ENCODE peak calls at places on chromosomes 5 and 9, in nine cellular contexts. One of them, this sample, is unnamed.
A peak's percentile ranks its signal among the peaks of the same experiment; 100 is the strongest.

GRCh38 chr5:159855476-159856157 is 60.7 kb upstream of the ADRA1B start:
- DNase-seq in activated T-helper 1 cell treated with Interleukin-2 at 50 U/mL for 16 hours: no peak
- DNase-seq in Calu3: no peak
- DNase-seq in fibroblast of the aortic adventitia: peak; percentile 88
- DNase-seq in HepG2: no peak
- DNase-seq in cardiac fibroblast: peak; percentile 58
- DNase-seq in tibial artery: no peak
- DNase-seq in activated CD4-positive, alpha-beta T cell treated with anti-CD3 and anti-CD28 coated beads, Interleukin-2, amount 50 U/mL, for 4 hours: no peak
- DNase-seq in GM12865: no peak
- DNase-seq in this sample: no peak

GRCh38 chr9:38227656-38228055 is 158.6 kb upstream of the SHB start:
- DNase-seq in fibroblast of the aortic adventitia: peak; percentile 1
- DNase-seq in HepG2: no peak
- DNase-seq in activated T-helper 1 cell treated with Interleukin-2 at 50 U/mL for 16 hours: no peak
- DNase-seq in cardiac fibroblast: peak; percentile 2
- DNase-seq in GM12865: peak; percentile 29
- DNase-seq in tibial artery: no peak
- DNase-seq in Calu3: no peak
- DNase-seq in activated CD4-positive, alpha-beta T cell treated with anti-CD3 and anti-CD28 coated beads, Interleukin-2, amount 50 U/mL, for 4 hours: no peak
- DNase-seq in this sample: no peak

GRCh38 chr5:79074641-79075040 is 5.1 kb downstream of the BHMT2 start:
- DNase-seq in activated T-helper 1 cell treated with Interleukin-2 at 50 U/mL for 16 hours: no peak
- DNase-seq in GM12865: no peak
- DNase-seq in fibroblast of the aortic adventitia: peak; percentile 12
- DNase-seq in Calu3: no peak
- DNase-seq in cardiac fibroblast: peak; percentile 60
- DNase-seq in tibial artery: no peak
- DNase-seq in activated CD4-positive, alpha-beta T cell treated with anti-CD3 and anti-CD28 coated beads, Interleukin-2, amount 50 U/mL, for 4 hours: no peak
- DNase-seq in HepG2: peak; percentile 31
- DNase-seq in this sample: peak; percentile 21

GRCh38 chr9:1098551-1098950 is 48.4 kb downstream of the DMRT2 start:
- DNase-seq in fibroblast of the aortic adventitia: no peak
- DNase-seq in activated T-helper 1 cell treated with Interleukin-2 at 50 U/mL for 16 hours: no peak
- DNase-seq in GM12865: no peak
- DNase-seq in HepG2: no peak
- DNase-seq in cardiac fibroblast: no peak
- DNase-seq in activated CD4-positive, alpha-beta T cell treated with anti-CD3 and anti-CD28 coated beads, Interleukin-2, amount 50 U/mL, for 4 hours: no peak
- DNase-seq in Calu3: no peak
- DNase-seq in tibial artery: no peak
- DNase-seq in this sample: no peak

GRCh38 chr5:120093178-120093577 is 370.9 kb upstream of the PRR16 start:
- DNase-seq in cardiac fibroblast: no peak
- DNase-seq in activated CD4-positive, alpha-beta T cell treated with anti-CD3 and anti-CD28 coated beads, Interleukin-2, amount 50 U/mL, for 4 hours: no peak
- DNase-seq in GM12865: peak; percentile 7
- DNase-seq in HepG2: no peak
- DNase-seq in tibial artery: no peak
- DNase-seq in fibroblast of the aortic adventitia: no peak
- DNase-seq in Calu3: no peak
- DNase-seq in activated T-helper 1 cell treated with Interleukin-2 at 50 U/mL for 16 hours: no peak
- DNase-seq in this sample: no peak

GRCh38 chr5:40983781-40984180 is 74.5 kb downstream of the C7 start:
- DNase-seq in fibroblast of the aortic adventitia: no peak
- DNase-seq in activated T-helper 1 cell treated with Interleukin-2 at 50 U/mL for 16 hours: no peak
- DNase-seq in activated CD4-positive, alpha-beta T cell treated with anti-CD3 and anti-CD28 coated beads, Interleukin-2, amount 50 U/mL, for 4 hours: no peak
- DNase-seq in cardiac fibroblast: peak; percentile 55
- DNase-seq in Calu3: no peak
- DNase-seq in tibial artery: no peak
- DNase-seq in HepG2: no peak
- DNase-seq in GM12865: no peak
- DNase-seq in this sample: no peak

GRCh38 chr9:16709936-16710335 is 160.5 kb downstream of the BNC2 start:
- DNase-seq in tibial artery: no peak
- DNase-seq in activated T-helper 1 cell treated with Interleukin-2 at 50 U/mL for 16 hours: no peak
- DNase-seq in Calu3: no peak
- DNase-seq in fibroblast of the aortic adventitia: no peak
- DNase-seq in cardiac fibroblast: no peak
- DNase-seq in activated CD4-positive, alpha-beta T cell treated with anti-CD3 and anti-CD28 coated beads, Interleukin-2, amount 50 U/mL, for 4 hours: no peak
- DNase-seq in GM12865: no peak
- DNase-seq in HepG2: no peak
- DNase-seq in this sample: no peak

GRCh38 chr9:93364734-93365426 is 86.6 kb upstream of the FAM120A start:
- DNase-seq in cardiac fibroblast: no peak
- DNase-seq in GM12865: no peak
- DNase-seq in activated T-helper 1 cell treated with Interleukin-2 at 50 U/mL for 16 hours: no peak
- DNase-seq in Calu3: no peak
- DNase-seq in activated CD4-positive, alpha-beta T cell treated with anti-CD3 and anti-CD28 coated beads, Interleukin-2, amount 50 U/mL, for 4 hours: no peak
- DNase-seq in HepG2: no peak
- DNase-seq in fibroblast of the aortic adventitia: no peak
- DNase-seq in tibial artery: no peak
- DNase-seq in this sample: peak; percentile 16

GRCh38 chr5:74889523-74890105 is 23.4 kb upstream of the FAM169A start:
- DNase-seq in HepG2: no peak
- DNase-seq in activated T-helper 1 cell treated with Interleukin-2 at 50 U/mL for 16 hours: no peak
- DNase-seq in cardiac fibroblast: no peak
- DNase-seq in GM12865: peak; percentile 63
- DNase-seq in fibroblast of the aortic adventitia: no peak
- DNase-seq in Calu3: no peak
- DNase-seq in activated CD4-positive, alpha-beta T cell treated with anti-CD3 and anti-CD28 coated beads, Interleukin-2, amount 50 U/mL, for 4 hours: no peak
- DNase-seq in tibial artery: no peak
- DNase-seq in this sample: no peak

GRCh38 chr5:136656811-136657210 is 291.5 kb upstream of the TRPC7 start:
- DNase-seq in fibroblast of the aortic adventitia: peak; percentile 42
- DNase-seq in cardiac fibroblast: no peak
- DNase-seq in GM12865: no peak
- DNase-seq in activated T-helper 1 cell treated with Interleukin-2 at 50 U/mL for 16 hours: no peak
- DNase-seq in tibial artery: no peak
- DNase-seq in activated CD4-positive, alpha-beta T cell treated with anti-CD3 and anti-CD28 coated beads, Interleukin-2, amount 50 U/mL, for 4 hours: no peak
- DNase-seq in HepG2: no peak
- DNase-seq in Calu3: no peak
- DNase-seq in this sample: no peak

GRCh38 chr5:173896631-173897030 is 8.5 kb downstream of the CPEB4 start:
- DNase-seq in fibroblast of the aortic adventitia: no peak
- DNase-seq in activated T-helper 1 cell treated with Interleukin-2 at 50 U/mL for 16 hours: no peak
- DNase-seq in cardiac fibroblast: no peak
- DNase-seq in GM12865: no peak
- DNase-seq in activated CD4-positive, alpha-beta T cell treated with anti-CD3 and anti-CD28 coated beads, Interleukin-2, amount 50 U/mL, for 4 hours: no peak
- DNase-seq in tibial artery: no peak
- DNase-seq in HepG2: no peak
- DNase-seq in Calu3: no peak
- DNase-seq in this sample: no peak

GRCh38 chr9:98410185-98410697 is 154.8 kb upstream of the TBC1D2 start:
- DNase-seq in activated CD4-positive, alpha-beta T cell treated with anti-CD3 and anti-CD28 coated beads, Interleukin-2, amount 50 U/mL, for 4 hours: no peak
- DNase-seq in Calu3: peak; percentile 2
- DNase-seq in GM12865: no peak
- DNase-seq in cardiac fibroblast: peak; percentile 85
- DNase-seq in activated T-helper 1 cell treated with Interleukin-2 at 50 U/mL for 16 hours: no peak
- DNase-seq in fibroblast of the aortic adventitia: peak; percentile 90
- DNase-seq in HepG2: peak; percentile 10
- DNase-seq in tibial artery: no peak
- DNase-seq in this sample: peak; percentile 5

GRCh38 chr9:94843089-94843488 is 116.6 kb downstream of the AOPEP start:
- DNase-seq in cardiac fibroblast: no peak
- DNase-seq in fibroblast of the aortic adventitia: no peak
- DNase-seq in HepG2: peak; percentile 58
- DNase-seq in activated CD4-positive, alpha-beta T cell treated with anti-CD3 and anti-CD28 coated beads, Interleukin-2, amount 50 U/mL, for 4 hours: no peak
- DNase-seq in tibial artery: no peak
- DNase-seq in GM12865: no peak
- DNase-seq in activated T-helper 1 cell treated with Interleukin-2 at 50 U/mL for 16 hours: no peak
- DNase-seq in Calu3: no peak
- DNase-seq in this sample: no peak

GRCh38 chr9:22257026-22257425 is 189.6 kb upstream of the DMRTA1 start:
- DNase-seq in GM12865: no peak
- DNase-seq in Calu3: no peak
- DNase-seq in tibial artery: no peak
- DNase-seq in HepG2: no peak
- DNase-seq in activated T-helper 1 cell treated with Interleukin-2 at 50 U/mL for 16 hours: no peak
- DNase-seq in cardiac fibroblast: no peak
- DNase-seq in fibroblast of the aortic adventitia: no peak
- DNase-seq in activated CD4-positive, alpha-beta T cell treated with anti-CD3 and anti-CD28 coated beads, Interleukin-2, amount 50 U/mL, for 4 hours: no peak
- DNase-seq in this sample: no peak

GRCh38 chr9:6098431-6098830 is 83.0 kb upstream of the RANBP6 start:
- DNase-seq in Calu3: no peak
- DNase-seq in activated T-helper 1 cell treated with Interleukin-2 at 50 U/mL for 16 hours: no peak
- DNase-seq in activated CD4-positive, alpha-beta T cell treated with anti-CD3 and anti-CD28 coated beads, Interleukin-2, amount 50 U/mL, for 4 hours: no peak
- DNase-seq in tibial artery: no peak
- DNase-seq in GM12865: no peak
- DNase-seq in fibroblast of the aortic adventitia: peak; percentile 80
- DNase-seq in HepG2: no peak
- DNase-seq in cardiac fibroblast: peak; percentile 64
- DNase-seq in this sample: no peak

GRCh38 chr5:160744253-160745112 is 107.5 kb downstream of the ATP10B start:
- DNase-seq in Calu3: no peak
- DNase-seq in GM12865: no peak
- DNase-seq in cardiac fibroblast: no peak
- DNase-seq in tibial artery: no peak
- DNase-seq in activated CD4-positive, alpha-beta T cell treated with anti-CD3 and anti-CD28 coated beads, Interleukin-2, amount 50 U/mL, for 4 hours: no peak
- DNase-seq in activated T-helper 1 cell treated with Interleukin-2 at 50 U/mL for 16 hours: no peak
- DNase-seq in HepG2: no peak
- DNase-seq in fibroblast of the aortic adventitia: no peak
- DNase-seq in this sample: no peak

GRCh38 chr5:178664141-178664540 is 37.3 kb upstream of the CLK4 start:
- DNase-seq in cardiac fibroblast: no peak
- DNase-seq in HepG2: no peak
- DNase-seq in activated T-helper 1 cell treated with Interleukin-2 at 50 U/mL for 16 hours: no peak
- DNase-seq in Calu3: no peak
- DNase-seq in tibial artery: no peak
- DNase-seq in GM12865: no peak
- DNase-seq in activated CD4-positive, alpha-beta T cell treated with anti-CD3 and anti-CD28 coated beads, Interleukin-2, amount 50 U/mL, for 4 hours: no peak
- DNase-seq in fibroblast of the aortic adventitia: no peak
- DNase-seq in this sample: no peak

GRCh38 chr5:68381060-68381459 is 165.5 kb downstream of the PIK3R1 start:
- DNase-seq in Calu3: no peak
- DNase-seq in tibial artery: no peak
- DNase-seq in activated CD4-positive, alpha-beta T cell treated with anti-CD3 and anti-CD28 coated beads, Interleukin-2, amount 50 U/mL, for 4 hours: no peak
- DNase-seq in cardiac fibroblast: no peak
- DNase-seq in fibroblast of the aortic adventitia: no peak
- DNase-seq in activated T-helper 1 cell treated with Interleukin-2 at 50 U/mL for 16 hours: no peak
- DNase-seq in HepG2: no peak
- DNase-seq in GM12865: no peak
- DNase-seq in this sample: no peak

GRCh38 chr5:1037123-1037670 is 28.6 kb downstream of the NKD2 start:
- DNase-seq in tibial artery: no peak
- DNase-seq in cardiac fibroblast: no peak
- DNase-seq in fibroblast of the aortic adventitia: no peak
- DNase-seq in activated T-helper 1 cell treated with Interleukin-2 at 50 U/mL for 16 hours: no peak
- DNase-seq in GM12865: no peak
- DNase-seq in activated CD4-positive, alpha-beta T cell treated with anti-CD3 and anti-CD28 coated beads, Interleukin-2, amount 50 U/mL, for 4 hours: no peak
- DNase-seq in HepG2: no peak
- DNase-seq in Calu3: no peak
- DNase-seq in this sample: peak; percentile 44

GRCh38 chr5:172683696-172684464 is 42.8 kb downstream of the NEURL1B start:
- DNase-seq in cardiac fibroblast: no peak
- DNase-seq in Calu3: no peak
- DNase-seq in tibial artery: no peak
- DNase-seq in activated T-helper 1 cell treated with Interleukin-2 at 50 U/mL for 16 hours: peak; percentile 34
- DNase-seq in GM12865: no peak
- DNase-seq in activated CD4-positive, alpha-beta T cell treated with anti-CD3 and anti-CD28 coated beads, Interleukin-2, amount 50 U/mL, for 4 hours: peak; percentile 59
- DNase-seq in HepG2: no peak
- DNase-seq in fibroblast of the aortic adventitia: no peak
- DNase-seq in this sample: no peak

GRCh38 chr9:126658964-126659555 is 45.3 kb downstream of the LMX1B start:
- DNase-seq in fibroblast of the aortic adventitia: no peak
- DNase-seq in activated CD4-positive, alpha-beta T cell treated with anti-CD3 and anti-CD28 coated beads, Interleukin-2, amount 50 U/mL, for 4 hours: no peak
- DNase-seq in HepG2: no peak
- DNase-seq in cardiac fibroblast: no peak
- DNase-seq in activated T-helper 1 cell treated with Interleukin-2 at 50 U/mL for 16 hours: no peak
- DNase-seq in Calu3: no peak
- DNase-seq in tibial artery: no peak
- DNase-seq in GM12865: no peak
- DNase-seq in this sample: no peak

GRCh38 chr9:88660611-88661010 is 125.6 kb downstream of the NXNL2 start:
- DNase-seq in Calu3: peak; percentile 22
- DNase-seq in fibroblast of the aortic adventitia: peak; percentile 53
- DNase-seq in HepG2: peak; percentile 50
- DNase-seq in cardiac fibroblast: peak; percentile 74
- DNase-seq in activated T-helper 1 cell treated with Interleukin-2 at 50 U/mL for 16 hours: no peak
- DNase-seq in GM12865: peak; percentile 36
- DNase-seq in activated CD4-positive, alpha-beta T cell treated with anti-CD3 and anti-CD28 coated beads, Interleukin-2, amount 50 U/mL, for 4 hours: no peak
- DNase-seq in tibial artery: no peak
- DNase-seq in this sample: peak; percentile 34

GRCh38 chr5:173057062-173057924 is 1.1 kb downstream of the CREBRF start:
- DNase-seq in fibroblast of the aortic adventitia: peak; percentile 98
- DNase-seq in tibial artery: peak; percentile 99
- DNase-seq in HepG2: peak; percentile 97
- DNase-seq in Calu3: peak; percentile 100
- DNase-seq in activated T-helper 1 cell treated with Interleukin-2 at 50 U/mL for 16 hours: peak; percentile 96
- DNase-seq in cardiac fibroblast: peak; percentile 99
- DNase-seq in activated CD4-positive, alpha-beta T cell treated with anti-CD3 and anti-CD28 coated beads, Interleukin-2, amount 50 U/mL, for 4 hours: peak; percentile 99
- DNase-seq in GM12865: peak; percentile 99
- DNase-seq in this sample: peak; percentile 99

GRCh38 chr5:90020575-90021535 is 388.7 kb downstream of the CETN3 start:
- DNase-seq in cardiac fibroblast: peak; percentile 95
- DNase-seq in tibial artery: no peak
- DNase-seq in HepG2: peak; percentile 15
- DNase-seq in activated CD4-positive, alpha-beta T cell treated with anti-CD3 and anti-CD28 coated beads, Interleukin-2, amount 50 U/mL, for 4 hours: no peak
- DNase-seq in GM12865: peak; percentile 73
- DNase-seq in fibroblast of the aortic adventitia: peak; percentile 99
- DNase-seq in Calu3: peak; percentile 34
- DNase-seq in activated T-helper 1 cell treated with Interleukin-2 at 50 U/mL for 16 hours: no peak
- DNase-seq in this sample: peak; percentile 77

GRCh38 chr9:34463098-34463900 is 4.7 kb downstream of the DNAI1 start:
- DNase-seq in activated CD4-positive, alpha-beta T cell treated with anti-CD3 and anti-CD28 coated beads, Interleukin-2, amount 50 U/mL, for 4 hours: peak; percentile 6
- DNase-seq in tibial artery: no peak
- DNase-seq in fibroblast of the aortic adventitia: peak; percentile 82
- DNase-seq in activated T-helper 1 cell treated with Interleukin-2 at 50 U/mL for 16 hours: no peak
- DNase-seq in GM12865: no peak
- DNase-seq in Calu3: peak; percentile 31
- DNase-seq in cardiac fibroblast: peak; percentile 76
- DNase-seq in HepG2: no peak
- DNase-seq in this sample: no peak

GRCh38 chr9:70220216-70220615 is 38.6 kb upstream of the SMC5 start:
- DNase-seq in cardiac fibroblast: no peak
- DNase-seq in Calu3: no peak
- DNase-seq in GM12865: no peak
- DNase-seq in activated T-helper 1 cell treated with Interleukin-2 at 50 U/mL for 16 hours: no peak
- DNase-seq in fibroblast of the aortic adventitia: no peak
- DNase-seq in HepG2: no peak
- DNase-seq in tibial artery: no peak
- DNase-seq in activated CD4-positive, alpha-beta T cell treated with anti-CD3 and anti-CD28 coated beads, Interleukin-2, amount 50 U/mL, for 4 hours: no peak
- DNase-seq in this sample: no peak

GRCh38 chr5:157914389-157914788 is 55.4 kb upstream of the CLINT1 start:
- DNase-seq in GM12865: no peak
- DNase-seq in activated T-helper 1 cell treated with Interleukin-2 at 50 U/mL for 16 hours: no peak
- DNase-seq in activated CD4-positive, alpha-beta T cell treated with anti-CD3 and anti-CD28 coated beads, Interleukin-2, amount 50 U/mL, for 4 hours: no peak
- DNase-seq in Calu3: no peak
- DNase-seq in HepG2: no peak
- DNase-seq in fibroblast of the aortic adventitia: no peak
- DNase-seq in cardiac fibroblast: no peak
- DNase-seq in tibial artery: no peak
- DNase-seq in this sample: peak; percentile 62

GRCh38 chr9:95854386-95855015 is 21.0 kb upstream of the ERCC6L2 start:
- DNase-seq in GM12865: no peak
- DNase-seq in Calu3: no peak
- DNase-seq in activated T-helper 1 cell treated with Interleukin-2 at 50 U/mL for 16 hours: no peak
- DNase-seq in cardiac fibroblast: peak; percentile 85
- DNase-seq in HepG2: no peak
- DNase-seq in fibroblast of the aortic adventitia: peak; percentile 69
- DNase-seq in activated CD4-positive, alpha-beta T cell treated with anti-CD3 and anti-CD28 coated beads, Interleukin-2, amount 50 U/mL, for 4 hours: no peak
- DNase-seq in tibial artery: no peak
- DNase-seq in this sample: no peak

GRCh38 chr5:97182571-97183099 is 412 bp downstream of the RIOK2 start:
- DNase-seq in fibroblast of the aortic adventitia: peak; percentile 33
- DNase-seq in activated T-helper 1 cell treated with Interleukin-2 at 50 U/mL for 16 hours: no peak
- DNase-seq in activated CD4-positive, alpha-beta T cell treated with anti-CD3 and anti-CD28 coated beads, Interleukin-2, amount 50 U/mL, for 4 hours: no peak
- DNase-seq in Calu3: no peak
- DNase-seq in HepG2: peak; percentile 44
- DNase-seq in GM12865: peak; percentile 10
- DNase-seq in cardiac fibroblast: peak; percentile 40
- DNase-seq in tibial artery: no peak
- DNase-seq in this sample: no peak